ENCODE peak calls at places on chromosomes 7 and 10, in ten cellular contexts. C is A549; V is thyroid gland; I is tibial nerve; Z is PC-3; R is neuronal stem cell; U is H9; W is Karpas-422; D is CD4-positive, alpha-beta memory T cell; S is kidney. X is an unnamed sample. For H3K9me3, the result is how much of the 10 kb centered on the place peaks cover.

GRCh38 chr7:101442426-101443070 is 79.9 kb downstream of the COL26A1 start:
- DNase-seq in C (no peak), V (no peak), I (no peak), Z (peak), R (no peak), U (no peak), W (no peak), D (no peak), S (no peak), X (no peak)

GRCh38 chr7:149683898-149684297 is 89.5 kb downstream of the ZNF467 start:
- DNase-seq in C (no peak), V (no peak), I (no peak), Z (no peak), R (no peak), U (no peak), W (no peak), D (no peak), S (no peak), X (no peak)

GRCh38 chr10:114352653-114353298 is 51.5 kb downstream of the AFAP1L2 start:
- DNase-seq in C (no peak), V (no peak), I (no peak), Z (no peak), R (no peak), U (no peak), W (peak), D (no peak), S (no peak), X (no peak)

GRCh38 chr7:3067193-3067592 is 23.5 kb upstream of the CARD11 start:
- DNase-seq in C (no peak), V (no peak), I (no peak), Z (no peak), R (no peak), U (no peak), W (no peak), D (no peak), S (no peak), X (peak)

GRCh38 chr7:29179110-29179509 is 15.5 kb upstream of the CHN2 start:
- DNase-seq in C (no peak), V (no peak), I (no peak), Z (no peak), R (no peak), U (no peak), W (no peak), D (no peak), S (no peak), X (no peak)

GRCh38 chr10:124009616-124010015 is 83.8 kb downstream of the CHST15 start:
- DNase-seq in C (no peak), V (no peak), I (no peak), Z (no peak), R (no peak), U (no peak), W (no peak), D (no peak), S (peak), X (no peak)

GRCh38 chr7:44629825-44630580 is 23.6 kb downstream of the OGDH start:
- DNase-seq in C (no peak), V (no peak), I (no peak), Z (no peak), R (no peak), U (no peak), W (no peak), D (no peak), S (no peak), X (no peak)

GRCh38 chr7:80735330-80735729 is 96.9 kb downstream of the CD36 start:
- DNase-seq in C (no peak), V (no peak), I (no peak), Z (no peak), R (no peak), U (no peak), W (no peak), D (no peak), S (no peak), X (no peak)

GRCh38 chr7:87152897-87153641 is 816 bp downstream of the DMTF1 start:
- DNase-seq in C (peak), V (peak), I (no peak), Z (peak), R (no peak), U (no peak), W (peak), D (no peak), S (peak), X (peak)

GRCh38 chr7:105354383-105354782 is 34.3 kb downstream of the SRPK2 start:
- DNase-seq in C (no peak), V (peak), I (no peak), Z (peak), R (no peak), U (no peak), W (no peak), D (no peak), S (no peak), X (no peak)

GRCh38 chr7:496528-497295 is 22.9 kb downstream of the PDGFA start:
- DNase-seq in C (no peak), V (no peak), I (no peak), Z (no peak), R (no peak), U (no peak), W (no peak), D (no peak), S (peak), X (no peak)

GRCh38 chr7:42192851-42193456 is 44.1 kb downstream of the GLI3 start:
- DNase-seq in C (no peak), V (no peak), I (no peak), Z (no peak), R (peak), U (no peak), W (no peak), D (no peak), S (no peak), X (no peak)

DNA sequence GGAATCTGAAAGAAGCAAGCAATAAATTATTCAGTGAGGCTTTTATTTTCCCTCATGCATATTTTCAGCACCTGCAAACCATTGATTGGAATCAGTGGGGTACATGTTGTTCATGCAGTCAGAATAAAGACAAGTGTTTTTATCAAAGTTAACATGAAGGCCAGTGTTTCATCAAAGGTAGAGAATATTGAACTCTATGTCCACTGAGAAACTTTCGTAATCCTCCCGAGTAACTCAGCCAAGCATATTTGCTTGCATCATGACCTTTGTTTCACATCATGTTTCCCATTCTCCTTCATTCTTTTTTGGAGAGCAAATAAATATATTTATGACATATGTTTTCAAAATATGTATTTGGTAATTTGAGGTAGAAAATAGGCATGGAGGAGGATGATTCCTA is 663.1 kb downstream of the SH2D4B start:
- DNase-seq in C (no peak), V (no peak), I (no peak), Z (no peak), R (no peak), U (no peak), W (no peak), D (no peak), S (no peak), X (no peak)
- H3K9me3 ChIP-seq in C (under half), V (under half), I (under half), Z (under half), R (under half), U (under half), W (under half), D (under half), S (under half), X (under half)

DNA sequence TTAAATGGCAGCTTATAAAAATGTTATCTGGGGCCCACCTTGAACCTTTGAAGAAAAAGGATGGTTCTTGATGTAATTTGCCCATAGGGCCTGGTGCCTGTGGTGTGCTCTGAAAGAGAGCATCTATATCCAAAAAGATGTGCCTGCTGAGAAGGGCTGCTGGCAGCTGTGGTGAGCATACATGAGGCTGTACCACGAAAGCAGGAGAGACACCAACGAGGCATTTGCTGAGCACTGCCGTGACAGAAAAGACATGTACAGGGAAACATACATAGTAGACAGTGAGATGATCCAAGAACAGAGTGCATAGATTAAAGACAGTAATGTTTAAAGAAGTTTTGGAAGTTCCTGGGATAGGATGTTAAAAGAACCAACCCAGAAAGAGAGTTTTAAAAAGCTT is 664.5 kb downstream of the PHTF2 start:
- DNase-seq in C (no peak), V (no peak), I (no peak), Z (no peak), R (no peak), U (no peak), W (no peak), D (no peak), S (no peak), X (no peak)
- H3K9me3 ChIP-seq in C (under half), V (under half), I (under half), Z (under half), R (under half), U (under half), W (under half), D (under half), S (under half), X (under half)

GRCh38 chr10:130740788-130741785 is 570.4 kb downstream of the TCERG1L start:
- DNase-seq in C (no peak), V (no peak), I (no peak), Z (no peak), R (no peak), U (no peak), W (no peak), D (no peak), S (no peak), X (no peak)

GRCh38 chr10:130737622-130738021 is 573.9 kb downstream of the TCERG1L start:
- DNase-seq in C (no peak), V (no peak), I (no peak), Z (no peak), R (peak), U (peak), W (peak), D (no peak), S (peak), X (no peak)

GRCh38 chr10:130739757-130740145 is 571.8 kb downstream of the TCERG1L start:
- DNase-seq in C (no peak), V (no peak), I (no peak), Z (no peak), R (no peak), U (no peak), W (no peak), D (no peak), S (no peak), X (no peak)

GRCh38 chr10:130740166-130740565 is 571.4 kb downstream of the TCERG1L start:
- DNase-seq in C (no peak), V (no peak), I (no peak), Z (no peak), R (no peak), U (no peak), W (no peak), D (no peak), S (peak), X (no peak)

GRCh38 chr10:130739016-130739756 is 572.3 kb downstream of the TCERG1L start:
- DNase-seq in C (no peak), V (no peak), I (no peak), Z (no peak), R (no peak), U (no peak), W (no peak), D (no peak), S (no peak), X (no peak)
- H3K9me3 ChIP-seq in C (under half), V (under half), I (under half), Z (under half), R (under half), U (under half), W (under half), D (under half), S (under half), X (under half)

DNA sequence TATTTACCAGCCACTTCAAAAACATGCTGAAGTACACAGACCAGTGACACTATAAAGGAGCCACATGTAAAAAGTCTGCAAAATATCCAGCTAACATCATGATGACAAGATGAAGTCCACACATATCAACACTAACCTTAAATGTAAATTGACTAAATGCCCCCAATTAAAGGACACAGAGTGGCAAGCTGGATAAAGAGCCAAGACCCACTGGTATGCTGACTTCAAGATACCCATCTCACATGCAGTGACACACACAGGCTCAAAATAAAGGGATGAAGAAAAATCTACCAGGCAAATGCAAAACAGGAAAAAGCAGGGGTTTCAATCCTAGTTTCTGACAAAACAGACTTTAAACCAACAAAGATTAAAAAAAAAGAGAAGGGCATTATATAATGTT is 12.9 kb upstream of the C10orf88 start:
- DNase-seq in C (no peak), V (no peak), I (no peak), Z (no peak), R (no peak), U (no peak), W (no peak), D (no peak), S (no peak), X (no peak)
- H3K9me3 ChIP-seq in C (under half), V (under half), I (under half), Z (under half), R (under half), U (under half), W (under half), D (under half), S (under half), X (under half)

DNA sequence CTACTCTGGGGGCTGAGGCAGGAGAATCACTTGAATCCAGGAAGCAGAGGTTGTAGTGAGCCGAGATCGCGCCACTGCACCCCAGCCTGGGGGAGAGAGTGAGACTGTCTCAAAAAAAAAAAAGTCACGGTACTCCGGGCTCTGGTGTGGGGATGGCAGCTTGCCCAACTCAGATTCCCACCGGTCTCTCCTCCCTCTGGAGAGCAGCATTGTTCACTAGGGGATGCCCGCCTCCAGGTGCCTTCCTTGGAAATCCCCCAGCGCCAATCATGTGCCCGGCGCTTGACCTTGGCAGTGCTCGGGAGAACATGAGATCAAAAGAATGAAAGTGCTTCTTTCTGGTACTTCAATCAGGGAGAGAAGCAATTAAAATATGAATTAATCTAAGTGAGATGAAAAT is 1127.4 kb upstream of the AUTS2 start:
- DNase-seq in C (no peak), V (peak), I (no peak), Z (no peak), R (no peak), U (no peak), W (no peak), D (no peak), S (peak), X (no peak)
- H3K9me3 ChIP-seq in C (under half), V (under half), I (under half), Z (under half), R (under half), U (under half), W (under half), D (under half), S (under half), X (under half)

GRCh38 chr7:157925383-157925875 is 588.6 kb downstream of the DNAJB6 start:
- DNase-seq in C (no peak), V (no peak), I (no peak), Z (no peak), R (no peak), U (no peak), W (no peak), D (no peak), S (peak), X (no peak)
- H3K9me3 ChIP-seq in C (under half), V (under half), I (under half), Z (under half), R (under half), U (under half), W (under half), D (under half), S (under half), X (under half)